ENCODE peak calls at places on chromosomes 16 and 17, in six cellular contexts. Y is fibroblast of pulmonary artery, Z is GM13976, E is dorsolateral prefrontal cortex, A is adrenal gland, T is cardiac muscle cell. R is an unnamed sample.

GRCh38 chr16:1152123-1152638 is 725 bp upstream of the CACNA1H start:
- DNase-seq in Y (no peak), Z (no peak), E (no peak), A (no peak), T (peak; percentile 56), R (peak; percentile 66)

GRCh38 chr16:75653926-75654325 is 6.4 kb downstream of the TERF2IP start:
- DNase-seq in Y (no peak), Z (no peak), E (no peak), A (no peak), T (no peak), R (no peak)

GRCh38 chr16:75733305-75734141 is 7.2 kb upstream of the CPHXL start:
- DNase-seq in Y (peak; percentile 37), Z (no peak), E (no peak), A (no peak), T (no peak), R (no peak)

GRCh38 chr17:72640415-72641165 is 451.9 kb downstream of the SLC39A11 start:
- DNase-seq in Y (no peak), Z (no peak), E (no peak), A (no peak), T (no peak), R (no peak)

GRCh38 chr17:3836551-3836950 is 9.5 kb downstream of the NCBP3 start:
- DNase-seq in Y (no peak), Z (no peak), E (no peak), A (no peak), T (no peak), R (no peak)

GRCh38 chr16:52283581-52284375 is 263.2 kb downstream of the TOX3 start:
- DNase-seq in Y (peak; percentile 10), Z (no peak), E (no peak), A (no peak), T (no peak), R (no peak)

GRCh38 chr16:56260378-56260987 is 69.2 kb downstream of the GNAO1 start:
- DNase-seq in Y (no peak), Z (no peak), E (no peak), A (no peak), T (no peak), R (no peak)

GRCh38 chr16:71426069-71426879 is 15.6 kb downstream of the TLE7 start:
- DNase-seq in Y (peak; percentile 75), Z (peak; percentile 71), E (no peak), A (no peak), T (peak; percentile 56), R (peak; percentile 37)

GRCh38 chr16:74607310-74607966 is 524 bp upstream of the GLG1 start:
- DNase-seq in Y (no peak), Z (no peak), E (no peak), A (no peak), T (no peak), R (no peak)

GRCh38 chr17:419073-419735 is 66.6 kb upstream of the RPH3AL start:
- DNase-seq in Y (no peak), Z (no peak), E (no peak), A (no peak), T (no peak), R (no peak)

GRCh38 chr17:882827-883585 is 96.6 kb downstream of the NXN start:
- DNase-seq in Y (peak; percentile 19), Z (no peak), E (no peak), A (peak; percentile 40), T (peak; percentile 71), R (no peak)

GRCh38 chr17:57518587-57519118 is 226.4 kb downstream of the CCDC182 start:
- DNase-seq in Y (no peak), Z (no peak), E (no peak), A (no peak), T (peak; percentile 92), R (no peak)

GRCh38 chr17:7988750-7989178 is 13.7 kb upstream of the GUCY2D start:
- DNase-seq in Y (peak; percentile 92), Z (peak; percentile 79), E (no peak), A (peak; percentile 67), T (peak; percentile 91), R (no peak)

GRCh38 chr16:22683730-22684280 is 130.2 kb upstream of the HS3ST2 start:
- DNase-seq in Y (no peak), Z (no peak), E (no peak), A (no peak), T (no peak), R (no peak)

GRCh38 chr17:51830886-51831285 is 327.6 kb downstream of the CA10 start:
- DNase-seq in Y (no peak), Z (no peak), E (peak; percentile 42), A (no peak), T (no peak), R (no peak)

GRCh38 chr17:33375086-33375485 is 82.0 kb upstream of the ASIC2 start:
- DNase-seq in Y (no peak), Z (no peak), E (no peak), A (no peak), T (peak; percentile 25), R (no peak)

GRCh38 chr16:668519-669171 is 713 bp downstream of the RHOT2 start:
- DNase-seq in Y (no peak), Z (no peak), E (no peak), A (no peak), T (no peak), R (no peak)

GRCh38 chr16:75340715-75341500 is 89.5 kb upstream of the BCAR1 start:
- DNase-seq in Y (peak; percentile 51), Z (no peak), E (no peak), A (no peak), T (peak; percentile 35), R (no peak)

GRCh38 chr16:3059723-3060242 is 5.7 kb upstream of the IL32 start:
- DNase-seq in Y (no peak), Z (no peak), E (no peak), A (no peak), T (no peak), R (no peak)

GRCh38 chr17:61486135-61487120 is 34.2 kb downstream of the TBX4 start:
- DNase-seq in Y (no peak), Z (no peak), E (no peak), A (no peak), T (peak; percentile 82), R (no peak)

GRCh38 chr16:22924492-22924891 is 110.5 kb downstream of the HS3ST2 start:
- DNase-seq in Y (no peak), Z (no peak), E (no peak), A (no peak), T (no peak), R (no peak)

GRCh38 chr16:67105251-67105650 is 4.5 kb upstream of the PHAF1 start:
- DNase-seq in Y (no peak), Z (no peak), E (no peak), A (no peak), T (no peak), R (no peak)

GRCh38 chr16:67101683-67102082 is 8.1 kb upstream of the PHAF1 start:
- DNase-seq in Y (no peak), Z (no peak), E (no peak), A (no peak), T (no peak), R (no peak)

GRCh38 chr16:67104845-67105244 is 4.9 kb upstream of the PHAF1 start:
- DNase-seq in Y (no peak), Z (no peak), E (no peak), A (no peak), T (no peak), R (no peak)

GRCh38 chr16:67105881-67106280 is 3.9 kb upstream of the PHAF1 start:
- DNase-seq in Y (no peak), Z (no peak), E (no peak), A (no peak), T (no peak), R (no peak)

DNA sequence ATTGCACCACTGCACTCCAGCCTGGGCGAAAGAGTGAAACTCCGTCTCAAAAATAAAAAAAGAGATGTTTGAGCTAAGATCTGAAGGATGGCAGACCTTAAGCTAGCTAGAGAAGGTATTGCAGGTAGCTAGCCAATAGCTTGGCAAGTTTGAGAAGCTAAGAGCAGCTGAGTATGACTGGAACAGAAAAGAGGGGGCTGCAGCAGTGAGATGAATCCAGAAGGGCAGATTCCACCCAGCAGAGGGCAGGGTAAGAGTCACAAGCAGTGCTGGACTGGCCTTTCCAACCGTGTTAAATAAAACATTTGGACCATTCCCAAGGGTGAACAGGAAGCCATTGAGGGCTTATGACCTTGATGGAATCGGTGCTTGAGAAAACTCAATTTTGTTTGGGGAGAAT is 5.7 kb upstream of the PHAF1 start:
- DNase-seq in Y (peak; percentile 43), Z (no peak), E (no peak), A (no peak), T (peak; percentile 17), R (no peak)
- TF ChIP-seq CTCF in Y (peak; percentile 51), Z (no peak), E (peak; percentile 50), A (peak; percentile 30), T (peak; percentile 40), R (peak; percentile 37)

GRCh38 chr17:50501054-50501453 is 7.2 kb upstream of the MYCBPAP start:
- DNase-seq in Y (no peak), Z (no peak), E (no peak), A (no peak), T (peak; percentile 57), R (no peak)
- TF ChIP-seq CTCF in Y (peak; percentile 55), Z (no peak), E (peak; percentile 41), A (peak; percentile 49), T (peak; percentile 47), R (peak; percentile 58)

GRCh38 chr17:29617481-29618271 is 5.0 kb downstream of the CORO6 start:
- DNase-seq in Y (peak; percentile 68), Z (peak; percentile 88), E (peak; percentile 80), A (peak; percentile 76), T (peak; percentile 65), R (no peak)

GRCh38 chr17:29620271-29620670 is 2.4 kb downstream of the CORO6 start:
- DNase-seq in Y (no peak), Z (no peak), E (no peak), A (no peak), T (no peak), R (no peak)

GRCh38 chr17:29619251-29619650 is 3.5 kb downstream of the CORO6 start:
- DNase-seq in Y (peak; percentile 41), Z (no peak), E (no peak), A (no peak), T (peak; percentile 92), R (no peak)

GRCh38 chr17:29617125-29617480 is 5.6 kb downstream of the CORO6 start:
- DNase-seq in Y (peak; percentile 72), Z (peak; percentile 91), E (peak; percentile 87), A (peak; percentile 71), T (peak; percentile 71), R (no peak)

GRCh38 chr17:29618272-29619065 is 4.2 kb downstream of the CORO6 start:
- DNase-seq in Y (no peak), Z (no peak), E (no peak), A (no peak), T (no peak), R (no peak)
- TF ChIP-seq CTCF in Y (no peak), Z (no peak), E (no peak), A (no peak), T (no peak), R (no peak)

DNA sequence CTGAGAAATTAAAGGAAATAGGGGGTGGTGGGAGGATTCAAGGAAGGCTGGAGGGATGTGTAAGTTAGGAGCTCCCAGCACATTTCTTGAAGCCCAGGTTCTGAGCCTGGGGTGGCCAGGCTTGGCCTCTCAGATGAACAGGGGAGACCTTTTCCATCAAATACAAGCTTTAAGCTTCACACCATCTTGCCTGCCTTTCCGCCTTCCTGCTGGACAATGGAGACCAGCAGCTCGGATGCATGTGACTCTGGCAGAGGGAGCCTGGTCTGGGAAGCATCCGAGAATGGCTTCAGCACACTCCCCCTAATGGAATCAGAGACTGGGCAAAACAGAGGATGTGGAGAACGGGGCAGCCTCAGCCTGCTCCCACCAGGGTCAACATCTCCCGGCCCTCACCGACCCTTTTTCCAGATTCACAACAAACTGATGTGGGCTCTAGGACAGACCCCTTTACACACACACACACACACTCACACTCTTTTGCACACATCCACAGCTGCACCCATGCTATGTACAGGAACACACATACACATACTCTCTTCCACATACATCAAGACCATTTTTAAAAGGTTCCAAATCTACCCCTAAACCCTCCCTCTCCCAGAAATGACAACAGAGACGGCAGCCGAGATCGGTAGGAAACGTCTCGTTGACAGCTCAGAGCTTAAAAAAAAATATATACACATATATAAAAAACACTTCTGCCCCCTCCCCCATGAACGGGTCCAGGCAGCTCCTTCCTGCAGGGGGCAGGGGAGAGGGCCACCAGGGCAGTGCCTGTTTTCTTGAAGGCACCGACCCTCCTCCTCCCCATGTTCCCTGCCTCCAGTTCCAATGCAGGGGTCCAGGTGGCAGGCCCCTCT is 6.5 kb upstream of the ATXN7L3 start:
- DNase-seq in Y (no peak), Z (no peak), E (no peak), A (no peak), T (no peak), R (no peak)
- TF ChIP-seq CTCF in Y (peak; percentile 13), Z (no peak), E (no peak), A (no peak), T (no peak), R (no peak)

R was measured in D721Med.